ENCODE peak calls at places on chromosomes 13 and 19, in eight cellular contexts. T is GM10248; P is stomach; J is Peyer's patch; V is activated CD8-positive, alpha-beta T cell treated with anti-CD3 and anti-CD28 coated beads for 36 hours; C is lower leg skin; O is endothelial cell; L is progenitor cell of endocrine pancreas. E is an unnamed sample.

GRCh38 chr19:33947565-33947964 is 150.9 kb downstream of the KCTD15 start:
- DNase-seq in T (no peak), P (no peak), J (no peak), V (no peak), C (peak), O (no peak), L (no peak), E (no peak)

GRCh38 chr13:100547805-100548204 is 40.8 kb downstream of the GGACT start:
- DNase-seq in T (no peak), P (no peak), J (no peak), V (no peak), C (no peak), O (no peak), L (no peak), E (peak)

GRCh38 chr13:74114202-74114601 is 20.0 kb downstream of the KLF12 start:
- DNase-seq in T (no peak), P (no peak), J (no peak), V (no peak), C (no peak), O (no peak), L (no peak), E (no peak)

GRCh38 chr19:17021328-17021727 is 5.3 kb downstream of the CPAMD8 start:
- DNase-seq in T (no peak), P (no peak), J (no peak), V (no peak), C (no peak), O (no peak), L (no peak), E (no peak)

GRCh38 chr19:7869910-7870511 is 4.2 kb downstream of the PRR36 start:
- DNase-seq in T (no peak), P (peak), J (peak), V (peak), C (no peak), O (no peak), L (no peak), E (no peak)

GRCh38 chr13:35855531-35856019 is 275.6 kb downstream of the DCLK1 start:
- DNase-seq in T (no peak), P (no peak), J (no peak), V (peak), C (peak), O (no peak), L (no peak), E (no peak)

GRCh38 chr13:48235100-48235813 is 2.3 kb downstream of the ITM2B start:
- DNase-seq in T (peak), P (peak), J (no peak), V (no peak), C (no peak), O (peak), L (no peak), E (no peak)

GRCh38 chr13:101757446-101758039 is 305.1 kb downstream of the ITGBL1 start:
- DNase-seq in T (peak), P (no peak), J (no peak), V (no peak), C (no peak), O (no peak), L (no peak), E (no peak)

GRCh38 chr19:50147462-50148423 is 15.3 kb downstream of the IZUMO2 start:
- DNase-seq in T (peak), P (peak), J (peak), V (peak), C (peak), O (no peak), L (peak), E (peak)
- TF ChIP-seq CTCF in T (peak), P (no peak), J (no peak), V (peak), C (no peak), O (no peak), L (peak), E (peak)

GRCh38 chr13:29524176-29524575 is 71.3 kb downstream of the SLC7A1 start:
- DNase-seq in T (no peak), P (no peak), J (no peak), V (no peak), C (no peak), O (no peak), L (no peak), E (no peak)

GRCh38 chr13:29522044-29522685 is 73.3 kb downstream of the SLC7A1 start:
- DNase-seq in T (no peak), P (no peak), J (no peak), V (no peak), C (no peak), O (no peak), L (no peak), E (no peak)

GRCh38 chr13:29521336-29521735 is 74.2 kb downstream of the SLC7A1 start:
- DNase-seq in T (no peak), P (no peak), J (no peak), V (no peak), C (no peak), O (no peak), L (no peak), E (no peak)

GRCh38 chr13:29524641-29525040 is 70.8 kb downstream of the SLC7A1 start:
- DNase-seq in T (no peak), P (no peak), J (no peak), V (no peak), C (no peak), O (no peak), L (no peak), E (no peak)

DNA sequence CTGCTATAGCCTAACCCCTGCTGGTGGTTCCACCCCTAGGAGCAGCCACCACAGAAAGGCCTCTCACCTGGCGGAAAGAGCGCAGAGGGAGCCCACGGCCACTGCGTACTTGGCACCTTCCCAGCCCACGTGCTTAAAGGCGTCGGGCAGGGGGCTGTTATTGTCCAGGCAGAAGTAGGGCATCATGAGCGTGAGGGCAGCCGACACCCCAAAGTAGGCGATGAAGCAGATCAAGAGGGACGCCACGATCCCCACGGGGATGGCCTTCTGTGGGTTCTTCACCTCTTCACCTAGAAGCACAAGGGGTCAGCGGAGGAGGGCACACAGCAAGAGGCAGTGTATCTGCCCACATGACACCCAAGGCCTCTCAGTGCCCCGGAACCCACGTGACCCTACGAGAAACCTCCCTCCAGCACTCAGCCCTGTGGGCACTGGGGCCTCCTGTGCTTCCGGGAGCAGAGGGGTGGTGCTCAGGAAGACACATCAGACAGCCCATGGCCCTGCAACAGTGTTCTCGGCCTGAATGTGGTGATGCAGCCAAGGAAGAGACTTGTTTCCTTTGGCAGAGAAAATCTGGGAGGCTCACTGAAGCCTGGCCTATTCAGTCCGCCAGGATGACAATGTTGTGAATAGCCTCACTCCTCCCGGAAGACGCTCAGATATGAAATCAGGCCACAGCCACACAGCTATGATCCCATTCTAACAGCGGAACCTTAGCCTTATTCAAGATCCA is 72.1 kb downstream of the SLC7A1 start:
- DNase-seq in T (no peak), P (no peak), J (no peak), V (no peak), C (no peak), O (no peak), L (no peak), E (no peak)
- TF ChIP-seq CTCF in T (no peak), P (no peak), J (no peak), V (no peak), C (no peak), O (no peak), L (no peak), E (no peak)

GRCh38 chr19:10871711-10872550 is 578 bp downstream of the CARM1 start:
- DNase-seq in T (no peak), P (peak), J (no peak), V (peak), C (peak), O (peak), L (peak), E (peak)
- TF ChIP-seq CTCF in T (no peak), P (no peak), J (no peak), V (peak), C (no peak), O (peak), L (peak), E (peak)

DNA sequence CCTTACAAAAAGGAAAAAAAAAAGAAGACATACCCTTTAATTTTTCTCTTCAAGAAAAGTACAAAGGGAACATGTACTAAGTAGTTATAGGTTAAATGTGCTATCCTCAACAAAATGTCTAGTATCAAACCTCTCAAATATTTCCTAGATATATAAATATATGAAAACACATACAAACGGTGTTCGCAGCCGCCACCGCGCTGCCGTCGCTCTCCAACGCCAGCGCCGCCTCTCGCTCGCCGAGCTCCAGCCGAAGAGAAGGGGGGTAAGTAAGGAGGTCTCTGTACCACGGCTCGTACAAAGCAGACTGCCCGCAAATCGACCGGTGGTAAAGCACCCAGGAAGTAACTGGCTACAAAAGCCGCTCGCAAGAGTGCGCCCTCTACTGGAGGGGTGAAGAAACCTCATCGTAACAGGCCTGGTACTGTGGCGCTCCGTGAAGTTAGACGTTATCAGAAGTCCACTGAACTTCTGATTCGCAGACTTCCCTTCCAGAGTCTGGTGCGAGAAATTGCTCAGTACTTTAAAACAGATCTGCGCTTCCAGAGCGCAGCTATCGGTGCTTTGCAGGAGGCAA is 192.1 kb downstream of the DACH1 start:
- DNase-seq in T (no peak), P (no peak), J (no peak), V (no peak), C (no peak), O (no peak), L (no peak), E (no peak)
- TF ChIP-seq CTCF in T (no peak), P (no peak), J (no peak), V (no peak), C (no peak), O (peak), L (peak), E (no peak)

GRCh38 chr13:75482820-75483079 is 781 bp upstream of the TBC1D4 start:
- DNase-seq in T (no peak), P (no peak), J (no peak), V (no peak), C (no peak), O (no peak), L (no peak), E (no peak)
- TF ChIP-seq CTCF in T (no peak), P (no peak), J (no peak), V (no peak), C (no peak), O (no peak), L (no peak), E (no peak)

GRCh38 chr13:19618925-19619324 is 14.5 kb upstream of the MPHOSPH8 start:
- DNase-seq in T (peak), P (no peak), J (no peak), V (peak), C (no peak), O (peak), L (no peak), E (no peak)
- TF ChIP-seq CTCF in T (no peak), P (peak), J (no peak), V (peak), C (no peak), O (peak), L (peak), E (peak)

E was measured in breast epithelium.